ENCODE peak calls at places on chromosomes 4 and X, in eight cellular contexts. One of them, this sample, is unnamed.

GRCh38 chrX:94695910-94696309 is 1021.9 kb downstream of the FAM133A start:
- DNase-seq in dorsolateral prefrontal cortex: no peak
- DNase-seq in activated effector memory CD4-positive, alpha-beta T cell treated with Interleukin-2 at 50 U/mL for 16 hours: no peak
- DNase-seq in HS-5: no peak
- DNase-seq in Kasumi-1: no peak
- DNase-seq in NCI-H2081: no peak
- DNase-seq in hypothalamus: no peak
- DNase-seq in activated T-cell treated with anti-CD3 and anti-CD28 coated beads, Interleukin-2, amount 50 U/mL, for 48 hours: no peak
- DNase-seq in this sample: no peak

GRCh38 chr4:165443276-165443675 is 64.5 kb downstream of the CPE start:
- DNase-seq in HS-5: no peak
- DNase-seq in NCI-H2081: no peak
- DNase-seq in hypothalamus: no peak
- DNase-seq in activated effector memory CD4-positive, alpha-beta T cell treated with Interleukin-2 at 50 U/mL for 16 hours: no peak
- DNase-seq in Kasumi-1: no peak
- DNase-seq in dorsolateral prefrontal cortex: no peak
- DNase-seq in activated T-cell treated with anti-CD3 and anti-CD28 coated beads, Interleukin-2, amount 50 U/mL, for 48 hours: no peak
- DNase-seq in this sample: no peak

GRCh38 chrX:112513154-112513553 is 166.6 kb downstream of the LHFPL1 start:
- DNase-seq in dorsolateral prefrontal cortex: no peak
- DNase-seq in NCI-H2081: no peak
- DNase-seq in HS-5: no peak
- DNase-seq in activated T-cell treated with anti-CD3 and anti-CD28 coated beads, Interleukin-2, amount 50 U/mL, for 48 hours: no peak
- DNase-seq in hypothalamus: no peak
- DNase-seq in Kasumi-1: no peak
- DNase-seq in activated effector memory CD4-positive, alpha-beta T cell treated with Interleukin-2 at 50 U/mL for 16 hours: no peak
- DNase-seq in this sample: no peak

GRCh38 chrX:40478457-40479065 is 102.2 kb upstream of the ATP6AP2 start:
- DNase-seq in activated T-cell treated with anti-CD3 and anti-CD28 coated beads, Interleukin-2, amount 50 U/mL, for 48 hours: no peak
- DNase-seq in Kasumi-1: no peak
- DNase-seq in hypothalamus: no peak
- DNase-seq in NCI-H2081: no peak
- DNase-seq in HS-5: no peak
- DNase-seq in dorsolateral prefrontal cortex: no peak
- DNase-seq in activated effector memory CD4-positive, alpha-beta T cell treated with Interleukin-2 at 50 U/mL for 16 hours: no peak
- DNase-seq in this sample: no peak

GRCh38 chr4:3009422-3009821 is 46.1 kb downstream of the GRK4 start:
- DNase-seq in activated T-cell treated with anti-CD3 and anti-CD28 coated beads, Interleukin-2, amount 50 U/mL, for 48 hours: peak
- DNase-seq in NCI-H2081: no peak
- DNase-seq in Kasumi-1: no peak
- DNase-seq in activated effector memory CD4-positive, alpha-beta T cell treated with Interleukin-2 at 50 U/mL for 16 hours: no peak
- DNase-seq in dorsolateral prefrontal cortex: no peak
- DNase-seq in hypothalamus: no peak
- DNase-seq in HS-5: no peak
- DNase-seq in this sample: no peak

GRCh38 chr4:139900964-139901376 is 235.4 kb downstream of the MGST2 start:
- DNase-seq in dorsolateral prefrontal cortex: no peak
- DNase-seq in NCI-H2081: no peak
- DNase-seq in Kasumi-1: no peak
- DNase-seq in activated effector memory CD4-positive, alpha-beta T cell treated with Interleukin-2 at 50 U/mL for 16 hours: no peak
- DNase-seq in hypothalamus: no peak
- DNase-seq in activated T-cell treated with anti-CD3 and anti-CD28 coated beads, Interleukin-2, amount 50 U/mL, for 48 hours: no peak
- DNase-seq in HS-5: no peak
- DNase-seq in this sample: no peak

GRCh38 chr4:79959652-79960051 is 113.4 kb downstream of the ANTXR2 start:
- DNase-seq in activated T-cell treated with anti-CD3 and anti-CD28 coated beads, Interleukin-2, amount 50 U/mL, for 48 hours: no peak
- DNase-seq in NCI-H2081: no peak
- DNase-seq in Kasumi-1: no peak
- DNase-seq in dorsolateral prefrontal cortex: no peak
- DNase-seq in HS-5: no peak
- DNase-seq in activated effector memory CD4-positive, alpha-beta T cell treated with Interleukin-2 at 50 U/mL for 16 hours: no peak
- DNase-seq in hypothalamus: no peak
- DNase-seq in this sample: peak

GRCh38 chr4:3681191-3681590 is 85.0 kb upstream of the ADRA2C start:
- DNase-seq in HS-5: no peak
- DNase-seq in dorsolateral prefrontal cortex: no peak
- DNase-seq in hypothalamus: no peak
- DNase-seq in activated effector memory CD4-positive, alpha-beta T cell treated with Interleukin-2 at 50 U/mL for 16 hours: no peak
- DNase-seq in Kasumi-1: no peak
- DNase-seq in NCI-H2081: no peak
- DNase-seq in activated T-cell treated with anti-CD3 and anti-CD28 coated beads, Interleukin-2, amount 50 U/mL, for 48 hours: no peak
- DNase-seq in this sample: no peak

GRCh38 chr4:87465739-87466366 is 43.5 kb downstream of the NUDT9 start:
- DNase-seq in HS-5: peak
- DNase-seq in Kasumi-1: peak
- DNase-seq in dorsolateral prefrontal cortex: no peak
- DNase-seq in activated T-cell treated with anti-CD3 and anti-CD28 coated beads, Interleukin-2, amount 50 U/mL, for 48 hours: no peak
- DNase-seq in hypothalamus: no peak
- DNase-seq in activated effector memory CD4-positive, alpha-beta T cell treated with Interleukin-2 at 50 U/mL for 16 hours: no peak
- DNase-seq in NCI-H2081: peak
- DNase-seq in this sample: peak

GRCh38 chr4:88791274-88791673 is 93.6 kb upstream of the NAP1L5 start:
- DNase-seq in hypothalamus: no peak
- DNase-seq in activated T-cell treated with anti-CD3 and anti-CD28 coated beads, Interleukin-2, amount 50 U/mL, for 48 hours: no peak
- DNase-seq in NCI-H2081: no peak
- DNase-seq in HS-5: no peak
- DNase-seq in activated effector memory CD4-positive, alpha-beta T cell treated with Interleukin-2 at 50 U/mL for 16 hours: no peak
- DNase-seq in Kasumi-1: peak
- DNase-seq in dorsolateral prefrontal cortex: no peak
- DNase-seq in this sample: no peak

GRCh38 chrX:19670854-19671620 is 155.7 kb upstream of the MAP3K15 start:
- DNase-seq in HS-5: peak
- DNase-seq in activated effector memory CD4-positive, alpha-beta T cell treated with Interleukin-2 at 50 U/mL for 16 hours: no peak
- DNase-seq in Kasumi-1: no peak
- DNase-seq in dorsolateral prefrontal cortex: peak
- DNase-seq in hypothalamus: no peak
- DNase-seq in NCI-H2081: no peak
- DNase-seq in activated T-cell treated with anti-CD3 and anti-CD28 coated beads, Interleukin-2, amount 50 U/mL, for 48 hours: no peak
- DNase-seq in this sample: no peak

GRCh38 chrX:134566506-134566905 is 91.8 kb downstream of the PLAC1 start:
- DNase-seq in HS-5: no peak
- DNase-seq in dorsolateral prefrontal cortex: no peak
- DNase-seq in activated effector memory CD4-positive, alpha-beta T cell treated with Interleukin-2 at 50 U/mL for 16 hours: no peak
- DNase-seq in hypothalamus: no peak
- DNase-seq in NCI-H2081: no peak
- DNase-seq in Kasumi-1: no peak
- DNase-seq in activated T-cell treated with anti-CD3 and anti-CD28 coated beads, Interleukin-2, amount 50 U/mL, for 48 hours: no peak
- DNase-seq in this sample: no peak

GRCh38 chr4:114497116-114497515 is 101.5 kb upstream of the UGT8 start:
- DNase-seq in activated effector memory CD4-positive, alpha-beta T cell treated with Interleukin-2 at 50 U/mL for 16 hours: no peak
- DNase-seq in Kasumi-1: no peak
- DNase-seq in dorsolateral prefrontal cortex: no peak
- DNase-seq in HS-5: no peak
- DNase-seq in NCI-H2081: no peak
- DNase-seq in activated T-cell treated with anti-CD3 and anti-CD28 coated beads, Interleukin-2, amount 50 U/mL, for 48 hours: no peak
- DNase-seq in hypothalamus: no peak
- DNase-seq in this sample: no peak

GRCh38 chr4:118921736-118922135 is 33.1 kb downstream of the SYNPO2 start:
- DNase-seq in dorsolateral prefrontal cortex: no peak
- DNase-seq in Kasumi-1: no peak
- DNase-seq in HS-5: no peak
- DNase-seq in NCI-H2081: no peak
- DNase-seq in activated effector memory CD4-positive, alpha-beta T cell treated with Interleukin-2 at 50 U/mL for 16 hours: no peak
- DNase-seq in hypothalamus: no peak
- DNase-seq in activated T-cell treated with anti-CD3 and anti-CD28 coated beads, Interleukin-2, amount 50 U/mL, for 48 hours: no peak
- DNase-seq in this sample: no peak

GRCh38 chrX:39564751-39565150 is 533.0 kb downstream of the BCOR start:
- DNase-seq in NCI-H2081: no peak
- DNase-seq in HS-5: no peak
- DNase-seq in hypothalamus: no peak
- DNase-seq in activated T-cell treated with anti-CD3 and anti-CD28 coated beads, Interleukin-2, amount 50 U/mL, for 48 hours: no peak
- DNase-seq in activated effector memory CD4-positive, alpha-beta T cell treated with Interleukin-2 at 50 U/mL for 16 hours: no peak
- DNase-seq in dorsolateral prefrontal cortex: no peak
- DNase-seq in Kasumi-1: no peak
- DNase-seq in this sample: no peak

GRCh38 chr4:5640096-5640495 is 68.3 kb downstream of the EVC2 start:
- DNase-seq in dorsolateral prefrontal cortex: no peak
- DNase-seq in hypothalamus: no peak
- DNase-seq in activated effector memory CD4-positive, alpha-beta T cell treated with Interleukin-2 at 50 U/mL for 16 hours: no peak
- DNase-seq in HS-5: no peak
- DNase-seq in activated T-cell treated with anti-CD3 and anti-CD28 coated beads, Interleukin-2, amount 50 U/mL, for 48 hours: no peak
- DNase-seq in NCI-H2081: no peak
- DNase-seq in Kasumi-1: no peak
- DNase-seq in this sample: no peak

GRCh38 chr4:39023059-39023458 is 9.2 kb downstream of the TMEM156 start:
- DNase-seq in HS-5: no peak
- DNase-seq in NCI-H2081: no peak
- DNase-seq in activated effector memory CD4-positive, alpha-beta T cell treated with Interleukin-2 at 50 U/mL for 16 hours: no peak
- DNase-seq in hypothalamus: no peak
- DNase-seq in Kasumi-1: no peak
- DNase-seq in activated T-cell treated with anti-CD3 and anti-CD28 coated beads, Interleukin-2, amount 50 U/mL, for 48 hours: no peak
- DNase-seq in dorsolateral prefrontal cortex: no peak
- DNase-seq in this sample: no peak

GRCh38 chr4:139315221-139315675 is 13.0 kb upstream of the NDUFC1 start:
- DNase-seq in hypothalamus: no peak
- DNase-seq in activated effector memory CD4-positive, alpha-beta T cell treated with Interleukin-2 at 50 U/mL for 16 hours: no peak
- DNase-seq in activated T-cell treated with anti-CD3 and anti-CD28 coated beads, Interleukin-2, amount 50 U/mL, for 48 hours: no peak
- DNase-seq in HS-5: no peak
- DNase-seq in dorsolateral prefrontal cortex: no peak
- DNase-seq in NCI-H2081: no peak
- DNase-seq in Kasumi-1: no peak
- DNase-seq in this sample: no peak

GRCh38 chr4:10951306-10951705 is 266.7 kb upstream of the CLNK start:
- DNase-seq in activated T-cell treated with anti-CD3 and anti-CD28 coated beads, Interleukin-2, amount 50 U/mL, for 48 hours: no peak
- DNase-seq in Kasumi-1: no peak
- DNase-seq in hypothalamus: no peak
- DNase-seq in NCI-H2081: no peak
- DNase-seq in HS-5: no peak
- DNase-seq in dorsolateral prefrontal cortex: no peak
- DNase-seq in activated effector memory CD4-positive, alpha-beta T cell treated with Interleukin-2 at 50 U/mL for 16 hours: no peak
- DNase-seq in this sample: no peak

GRCh38 chr4:131644619-131645018 is 1504.5 kb upstream of the PCDH10 start:
- DNase-seq in NCI-H2081: peak
- DNase-seq in hypothalamus: no peak
- DNase-seq in HS-5: no peak
- DNase-seq in activated T-cell treated with anti-CD3 and anti-CD28 coated beads, Interleukin-2, amount 50 U/mL, for 48 hours: no peak
- DNase-seq in activated effector memory CD4-positive, alpha-beta T cell treated with Interleukin-2 at 50 U/mL for 16 hours: no peak
- DNase-seq in dorsolateral prefrontal cortex: no peak
- DNase-seq in Kasumi-1: peak
- DNase-seq in this sample: no peak

GRCh38 chr4:26308573-26308972 is 12.2 kb upstream of the RBPJ start:
- DNase-seq in HS-5: no peak
- DNase-seq in Kasumi-1: no peak
- DNase-seq in activated effector memory CD4-positive, alpha-beta T cell treated with Interleukin-2 at 50 U/mL for 16 hours: no peak
- DNase-seq in activated T-cell treated with anti-CD3 and anti-CD28 coated beads, Interleukin-2, amount 50 U/mL, for 48 hours: no peak
- DNase-seq in NCI-H2081: no peak
- DNase-seq in dorsolateral prefrontal cortex: no peak
- DNase-seq in hypothalamus: no peak
- DNase-seq in this sample: no peak

GRCh38 chrX:55109304-55109703 is 20.5 kb downstream of the PAGE2 start:
- DNase-seq in activated T-cell treated with anti-CD3 and anti-CD28 coated beads, Interleukin-2, amount 50 U/mL, for 48 hours: no peak
- DNase-seq in dorsolateral prefrontal cortex: no peak
- DNase-seq in activated effector memory CD4-positive, alpha-beta T cell treated with Interleukin-2 at 50 U/mL for 16 hours: no peak
- DNase-seq in HS-5: no peak
- DNase-seq in hypothalamus: no peak
- DNase-seq in NCI-H2081: no peak
- DNase-seq in Kasumi-1: no peak
- DNase-seq in this sample: no peak

GRCh38 chr4:173121044-173121685 is 47.4 kb upstream of the GALNT7 start:
- DNase-seq in activated effector memory CD4-positive, alpha-beta T cell treated with Interleukin-2 at 50 U/mL for 16 hours: no peak
- DNase-seq in hypothalamus: no peak
- DNase-seq in Kasumi-1: peak
- DNase-seq in dorsolateral prefrontal cortex: no peak
- DNase-seq in HS-5: no peak
- DNase-seq in NCI-H2081: peak
- DNase-seq in activated T-cell treated with anti-CD3 and anti-CD28 coated beads, Interleukin-2, amount 50 U/mL, for 48 hours: no peak
- DNase-seq in this sample: peak

GRCh38 chr4:90025248-90025647 is 101.9 kb upstream of the CCSER1 start:
- DNase-seq in dorsolateral prefrontal cortex: no peak
- DNase-seq in HS-5: no peak
- DNase-seq in activated effector memory CD4-positive, alpha-beta T cell treated with Interleukin-2 at 50 U/mL for 16 hours: no peak
- DNase-seq in activated T-cell treated with anti-CD3 and anti-CD28 coated beads, Interleukin-2, amount 50 U/mL, for 48 hours: no peak
- DNase-seq in NCI-H2081: no peak
- DNase-seq in Kasumi-1: peak
- DNase-seq in hypothalamus: no peak
- DNase-seq in this sample: no peak

GRCh38 chr4:98653890-98654867 is 4.2 kb downstream of the TSPAN5 start:
- DNase-seq in activated T-cell treated with anti-CD3 and anti-CD28 coated beads, Interleukin-2, amount 50 U/mL, for 48 hours: no peak
- DNase-seq in activated effector memory CD4-positive, alpha-beta T cell treated with Interleukin-2 at 50 U/mL for 16 hours: no peak
- DNase-seq in hypothalamus: no peak
- DNase-seq in dorsolateral prefrontal cortex: no peak
- DNase-seq in HS-5: peak
- DNase-seq in NCI-H2081: no peak
- DNase-seq in Kasumi-1: no peak
- DNase-seq in this sample: no peak

GRCh38 chr4:156109943-156110925 is 156.6 kb upstream of the CTSO start:
- DNase-seq in activated effector memory CD4-positive, alpha-beta T cell treated with Interleukin-2 at 50 U/mL for 16 hours: no peak
- DNase-seq in HS-5: no peak
- DNase-seq in activated T-cell treated with anti-CD3 and anti-CD28 coated beads, Interleukin-2, amount 50 U/mL, for 48 hours: no peak
- DNase-seq in Kasumi-1: peak
- DNase-seq in NCI-H2081: no peak
- DNase-seq in dorsolateral prefrontal cortex: no peak
- DNase-seq in hypothalamus: no peak
- DNase-seq in this sample: peak

GRCh38 chr4:163587867-163588266 is 93.4 kb downstream of the TMA16 start:
- DNase-seq in Kasumi-1: peak
- DNase-seq in HS-5: no peak
- DNase-seq in activated effector memory CD4-positive, alpha-beta T cell treated with Interleukin-2 at 50 U/mL for 16 hours: no peak
- DNase-seq in hypothalamus: no peak
- DNase-seq in NCI-H2081: peak
- DNase-seq in activated T-cell treated with anti-CD3 and anti-CD28 coated beads, Interleukin-2, amount 50 U/mL, for 48 hours: peak
- DNase-seq in dorsolateral prefrontal cortex: no peak
- DNase-seq in this sample: no peak

GRCh38 chr4:120096508-120097297 is 30.1 kb upstream of the MAD2L1 start:
- DNase-seq in activated T-cell treated with anti-CD3 and anti-CD28 coated beads, Interleukin-2, amount 50 U/mL, for 48 hours: no peak
- DNase-seq in Kasumi-1: no peak
- DNase-seq in activated effector memory CD4-positive, alpha-beta T cell treated with Interleukin-2 at 50 U/mL for 16 hours: no peak
- DNase-seq in hypothalamus: no peak
- DNase-seq in HS-5: no peak
- DNase-seq in NCI-H2081: no peak
- DNase-seq in dorsolateral prefrontal cortex: no peak
- DNase-seq in this sample: peak

GRCh38 chrX:40166582-40166981 is 68.8 kb upstream of the BCOR start:
- DNase-seq in NCI-H2081: peak
- DNase-seq in hypothalamus: no peak
- DNase-seq in dorsolateral prefrontal cortex: peak
- DNase-seq in activated effector memory CD4-positive, alpha-beta T cell treated with Interleukin-2 at 50 U/mL for 16 hours: no peak
- DNase-seq in Kasumi-1: no peak
- DNase-seq in HS-5: no peak
- DNase-seq in activated T-cell treated with anti-CD3 and anti-CD28 coated beads, Interleukin-2, amount 50 U/mL, for 48 hours: no peak
- DNase-seq in this sample: no peak

GRCh38 chr4:99998062-99998880 is 48.2 kb upstream of the H2AZ1 start:
- DNase-seq in dorsolateral prefrontal cortex: no peak
- DNase-seq in activated T-cell treated with anti-CD3 and anti-CD28 coated beads, Interleukin-2, amount 50 U/mL, for 48 hours: no peak
- DNase-seq in HS-5: peak
- DNase-seq in hypothalamus: no peak
- DNase-seq in NCI-H2081: peak
- DNase-seq in activated effector memory CD4-positive, alpha-beta T cell treated with Interleukin-2 at 50 U/mL for 16 hours: no peak
- DNase-seq in Kasumi-1: peak
- DNase-seq in this sample: peak

GRCh38 chr4:6761540-6762243 is 20.8 kb upstream of the KIAA0232 start:
- DNase-seq in activated T-cell treated with anti-CD3 and anti-CD28 coated beads, Interleukin-2, amount 50 U/mL, for 48 hours: no peak
- DNase-seq in Kasumi-1: no peak
- DNase-seq in hypothalamus: peak
- DNase-seq in dorsolateral prefrontal cortex: peak
- DNase-seq in HS-5: no peak
- DNase-seq in activated effector memory CD4-positive, alpha-beta T cell treated with Interleukin-2 at 50 U/mL for 16 hours: no peak
- DNase-seq in NCI-H2081: no peak
- DNase-seq in this sample: no peak

GRCh38 chrX:78655642-78656041 is 3.5 kb downstream of the RTL3 start:
- DNase-seq in Kasumi-1: no peak
- DNase-seq in NCI-H2081: no peak
- DNase-seq in activated effector memory CD4-positive, alpha-beta T cell treated with Interleukin-2 at 50 U/mL for 16 hours: no peak
- DNase-seq in dorsolateral prefrontal cortex: no peak
- DNase-seq in HS-5: no peak
- DNase-seq in hypothalamus: no peak
- DNase-seq in activated T-cell treated with anti-CD3 and anti-CD28 coated beads, Interleukin-2, amount 50 U/mL, for 48 hours: no peak
- DNase-seq in this sample: no peak

GRCh38 chrX:4935846-4936245 is 1222.4 kb upstream of the PRKX start:
- DNase-seq in Kasumi-1: peak
- DNase-seq in NCI-H2081: no peak
- DNase-seq in hypothalamus: no peak
- DNase-seq in HS-5: no peak
- DNase-seq in dorsolateral prefrontal cortex: no peak
- DNase-seq in activated T-cell treated with anti-CD3 and anti-CD28 coated beads, Interleukin-2, amount 50 U/mL, for 48 hours: no peak
- DNase-seq in activated effector memory CD4-positive, alpha-beta T cell treated with Interleukin-2 at 50 U/mL for 16 hours: no peak
- DNase-seq in this sample: no peak

GRCh38 chr4:39237179-39237578 is 54.9 kb downstream of the WDR19 start:
- DNase-seq in activated T-cell treated with anti-CD3 and anti-CD28 coated beads, Interleukin-2, amount 50 U/mL, for 48 hours: no peak
- DNase-seq in hypothalamus: no peak
- DNase-seq in activated effector memory CD4-positive, alpha-beta T cell treated with Interleukin-2 at 50 U/mL for 16 hours: no peak
- DNase-seq in HS-5: no peak
- DNase-seq in NCI-H2081: no peak
- DNase-seq in Kasumi-1: no peak
- DNase-seq in dorsolateral prefrontal cortex: no peak
- DNase-seq in this sample: no peak

This sample was measured in SK-N-MC.